ENCODE peak calls at places on chromosomes 2 and 18, in seven cellular contexts. One of them, this sample, is unnamed.

GRCh38 chr2:47640356-47640755 is 142.6 kb upstream of the MSH6 start:
- DNase-seq in NCI-H2107: no peak
- DNase-seq in T-helper 9 cell: no peak
- DNase-seq in MM.1S: no peak
- DNase-seq in fibroblast of gingiva: no peak
- DNase-seq in EL: no peak
- DNase-seq in posterior cingulate gyrus: no peak
- DNase-seq in this sample: no peak

GRCh38 chr18:44309185-44309584 is 371.5 kb upstream of the SETBP1 start:
- DNase-seq in NCI-H2107: no peak
- DNase-seq in T-helper 9 cell: no peak
- DNase-seq in MM.1S: no peak
- DNase-seq in fibroblast of gingiva: peak; percentile 66
- DNase-seq in EL: peak; percentile 54
- DNase-seq in posterior cingulate gyrus: no peak
- DNase-seq in this sample: no peak

GRCh38 chr2:137910641-137911040 is 53.6 kb upstream of the HNMT start:
- DNase-seq in NCI-H2107: peak; percentile 6
- DNase-seq in T-helper 9 cell: no peak
- DNase-seq in MM.1S: peak; percentile 49
- DNase-seq in fibroblast of gingiva: peak; percentile 9
- DNase-seq in EL: peak; percentile 3
- DNase-seq in posterior cingulate gyrus: no peak
- DNase-seq in this sample: no peak

GRCh38 chr2:31205186-31205585 is 12.1 kb downstream of the CAPN14 start:
- DNase-seq in NCI-H2107: no peak
- DNase-seq in T-helper 9 cell: no peak
- DNase-seq in MM.1S: no peak
- DNase-seq in fibroblast of gingiva: no peak
- DNase-seq in EL: no peak
- DNase-seq in posterior cingulate gyrus: no peak
- DNase-seq in this sample: no peak

GRCh38 chr2:215904101-215904500 is 109.2 kb downstream of the MREG start:
- DNase-seq in NCI-H2107: no peak
- DNase-seq in T-helper 9 cell: no peak
- DNase-seq in MM.1S: no peak
- DNase-seq in fibroblast of gingiva: peak; percentile 38
- DNase-seq in EL: peak; percentile 57
- DNase-seq in posterior cingulate gyrus: no peak
- DNase-seq in this sample: no peak

GRCh38 chr2:3073196-3073595 is 304.4 kb downstream of the EIPR1 start:
- DNase-seq in NCI-H2107: no peak
- DNase-seq in T-helper 9 cell: no peak
- DNase-seq in MM.1S: no peak
- DNase-seq in fibroblast of gingiva: no peak
- DNase-seq in EL: no peak
- DNase-seq in posterior cingulate gyrus: peak; percentile 15
- DNase-seq in this sample: no peak

GRCh38 chr2:240918258-240919091 is 12.3 kb downstream of the CROCC2 start:
- DNase-seq in NCI-H2107: no peak
- DNase-seq in T-helper 9 cell: no peak
- DNase-seq in MM.1S: no peak
- DNase-seq in fibroblast of gingiva: no peak
- DNase-seq in EL: no peak
- DNase-seq in posterior cingulate gyrus: no peak
- DNase-seq in this sample: no peak

GRCh38 chr2:240252191-240252871 is 111.9 kb upstream of the OTOS start:
- DNase-seq in NCI-H2107: no peak
- DNase-seq in T-helper 9 cell: no peak
- DNase-seq in MM.1S: no peak
- DNase-seq in fibroblast of gingiva: no peak
- DNase-seq in EL: no peak
- DNase-seq in posterior cingulate gyrus: no peak
- DNase-seq in this sample: no peak

GRCh38 chr2:78682781-78683180 is 342.7 kb upstream of the REG3G start:
- DNase-seq in NCI-H2107: no peak
- DNase-seq in T-helper 9 cell: no peak
- DNase-seq in MM.1S: no peak
- DNase-seq in fibroblast of gingiva: no peak
- DNase-seq in EL: no peak
- DNase-seq in posterior cingulate gyrus: no peak
- DNase-seq in this sample: no peak

GRCh38 chr2:146806295-146807005 is 1038.4 kb upstream of the ACVR2A start:
- DNase-seq in NCI-H2107: no peak
- DNase-seq in T-helper 9 cell: no peak
- DNase-seq in MM.1S: no peak
- DNase-seq in fibroblast of gingiva: peak; percentile 8
- DNase-seq in EL: peak; percentile 17
- DNase-seq in posterior cingulate gyrus: no peak
- DNase-seq in this sample: no peak

GRCh38 chr18:73945130-73945792 is 202.4 kb downstream of the FBXO15 start:
- DNase-seq in NCI-H2107: no peak
- DNase-seq in T-helper 9 cell: no peak
- DNase-seq in MM.1S: no peak
- DNase-seq in fibroblast of gingiva: no peak
- DNase-seq in EL: peak; percentile 13
- DNase-seq in posterior cingulate gyrus: no peak
- DNase-seq in this sample: no peak

GRCh38 chr2:241868661-241869081 is 858 bp upstream of the RTP5 start:
- DNase-seq in NCI-H2107: no peak
- DNase-seq in T-helper 9 cell: no peak
- DNase-seq in MM.1S: no peak
- DNase-seq in fibroblast of gingiva: no peak
- DNase-seq in EL: no peak
- DNase-seq in posterior cingulate gyrus: no peak
- DNase-seq in this sample: no peak

GRCh38 chr18:50193796-50194622 is 938 bp downstream of the MYO5B start:
- DNase-seq in NCI-H2107: no peak
- DNase-seq in T-helper 9 cell: no peak
- DNase-seq in MM.1S: peak; percentile 42
- DNase-seq in fibroblast of gingiva: no peak
- DNase-seq in EL: no peak
- DNase-seq in posterior cingulate gyrus: peak; percentile 6
- DNase-seq in this sample: no peak

GRCh38 chr2:46984642-46985476 is 69.3 kb upstream of the MCFD2 start:
- DNase-seq in NCI-H2107: no peak
- DNase-seq in T-helper 9 cell: no peak
- DNase-seq in MM.1S: peak; percentile 92
- DNase-seq in fibroblast of gingiva: peak; percentile 92
- DNase-seq in EL: peak; percentile 97
- DNase-seq in posterior cingulate gyrus: no peak
- DNase-seq in this sample: peak; percentile 42

GRCh38 chr2:20650412-20650879 is 452 bp downstream of the HS1BP3 start:
- DNase-seq in NCI-H2107: no peak
- DNase-seq in T-helper 9 cell: no peak
- DNase-seq in MM.1S: peak; percentile 43
- DNase-seq in fibroblast of gingiva: peak; percentile 52
- DNase-seq in EL: peak; percentile 37
- DNase-seq in posterior cingulate gyrus: no peak
- DNase-seq in this sample: peak; percentile 46

GRCh38 chr2:217695033-217695520 is 307.7 kb downstream of the TNS1 start:
- DNase-seq in NCI-H2107: no peak
- DNase-seq in T-helper 9 cell: no peak
- DNase-seq in MM.1S: peak; percentile 48
- DNase-seq in fibroblast of gingiva: peak; percentile 94
- DNase-seq in EL: peak; percentile 99
- DNase-seq in posterior cingulate gyrus: no peak
- DNase-seq in this sample: no peak

GRCh38 chr2:139160838-139161237 is 380.6 kb upstream of the NXPH2 start:
- DNase-seq in NCI-H2107: no peak
- DNase-seq in T-helper 9 cell: no peak
- DNase-seq in MM.1S: no peak
- DNase-seq in fibroblast of gingiva: no peak
- DNase-seq in EL: no peak
- DNase-seq in posterior cingulate gyrus: no peak
- DNase-seq in this sample: no peak

GRCh38 chr2:159030674-159031380 is 62.4 kb downstream of the TANC1 start:
- DNase-seq in NCI-H2107: no peak
- DNase-seq in T-helper 9 cell: no peak
- DNase-seq in MM.1S: no peak
- DNase-seq in fibroblast of gingiva: peak; percentile 80
- DNase-seq in EL: peak; percentile 90
- DNase-seq in posterior cingulate gyrus: no peak
- DNase-seq in this sample: no peak

GRCh38 chr2:83305758-83306378 is 1153.2 kb downstream of the SUCLG1 start:
- DNase-seq in NCI-H2107: no peak
- DNase-seq in T-helper 9 cell: no peak
- DNase-seq in MM.1S: no peak
- DNase-seq in fibroblast of gingiva: no peak
- DNase-seq in EL: no peak
- DNase-seq in posterior cingulate gyrus: no peak
- DNase-seq in this sample: no peak

GRCh38 chr18:1048048-1048447 is 143.4 kb downstream of the ADCYAP1 start:
- DNase-seq in NCI-H2107: no peak
- DNase-seq in T-helper 9 cell: no peak
- DNase-seq in MM.1S: no peak
- DNase-seq in fibroblast of gingiva: no peak
- DNase-seq in EL: peak; percentile 67
- DNase-seq in posterior cingulate gyrus: no peak
- DNase-seq in this sample: no peak

GRCh38 chr2:54601339-54601738 is 122.1 kb upstream of the EML6 start:
- DNase-seq in NCI-H2107: no peak
- DNase-seq in T-helper 9 cell: no peak
- DNase-seq in MM.1S: no peak
- DNase-seq in fibroblast of gingiva: no peak
- DNase-seq in EL: no peak
- DNase-seq in posterior cingulate gyrus: no peak
- DNase-seq in this sample: no peak

GRCh38 chr2:224400886-224401632 is 848 bp downstream of the FAM124B start:
- DNase-seq in NCI-H2107: no peak
- DNase-seq in T-helper 9 cell: no peak
- DNase-seq in MM.1S: no peak
- DNase-seq in fibroblast of gingiva: no peak
- DNase-seq in EL: no peak
- DNase-seq in posterior cingulate gyrus: no peak
- DNase-seq in this sample: no peak

GRCh38 chr2:43399515-43400245 is 173.3 kb upstream of the ZFP36L2 start:
- DNase-seq in NCI-H2107: no peak
- DNase-seq in T-helper 9 cell: no peak
- DNase-seq in MM.1S: no peak
- DNase-seq in fibroblast of gingiva: peak; percentile 91
- DNase-seq in EL: peak; percentile 67
- DNase-seq in posterior cingulate gyrus: no peak
- DNase-seq in this sample: no peak

GRCh38 chr2:3432067-3432466 is 52.6 kb downstream of the TRAPPC12 start:
- DNase-seq in NCI-H2107: no peak
- DNase-seq in T-helper 9 cell: no peak
- DNase-seq in MM.1S: no peak
- DNase-seq in fibroblast of gingiva: no peak
- DNase-seq in EL: no peak
- DNase-seq in posterior cingulate gyrus: no peak
- DNase-seq in this sample: no peak

GRCh38 chr2:108215794-108216211 is 24.0 kb upstream of the SULT1C3 start:
- DNase-seq in NCI-H2107: no peak
- DNase-seq in T-helper 9 cell: no peak
- DNase-seq in MM.1S: no peak
- DNase-seq in fibroblast of gingiva: peak; percentile 27
- DNase-seq in EL: peak; percentile 68
- DNase-seq in posterior cingulate gyrus: no peak
- DNase-seq in this sample: no peak

GRCh38 chr2:43051316-43051715 is 175.1 kb downstream of the ZFP36L2 start:
- DNase-seq in NCI-H2107: no peak
- DNase-seq in T-helper 9 cell: no peak
- DNase-seq in MM.1S: no peak
- DNase-seq in fibroblast of gingiva: no peak
- DNase-seq in EL: peak; percentile 84
- DNase-seq in posterior cingulate gyrus: no peak
- DNase-seq in this sample: no peak

GRCh38 chr2:84302513-84303412 is 156.3 kb downstream of the SUCLG1 start:
- DNase-seq in NCI-H2107: peak; percentile 5
- DNase-seq in T-helper 9 cell: peak; percentile 2
- DNase-seq in MM.1S: peak; percentile 66
- DNase-seq in fibroblast of gingiva: peak; percentile 29
- DNase-seq in EL: peak; percentile 45
- DNase-seq in posterior cingulate gyrus: peak; percentile 48
- DNase-seq in this sample: peak; percentile 51